ENCODE peak calls at places on chromosomes 4 and X, in six cellular contexts. H is upper lobe of left lung, Q is GM23338, Y is vagina, F is suprapubic skin, J is spleen. E is an unnamed sample. For H3K27me3 and H3K4me1, the result is how much of the 10 kb centered on the place peaks cover.

GRCh38 chr4:99390060-99390459 is 37.5 kb upstream of the ADH1C start:
- DNase-seq in H (no peak), Q (no peak), Y (no peak), F (no peak), J (no peak), E (no peak)

GRCh38 chr4:84479663-84480062 is 19.4 kb downstream of the NKX6-1 start:
- DNase-seq in H (no peak), Q (peak), Y (no peak), F (no peak), J (no peak), E (no peak)

GRCh38 chrX:123513585-123514278 is 219.1 kb downstream of the THOC2 start:
- DNase-seq in H (no peak), Q (no peak), Y (no peak), F (no peak), J (no peak), E (no peak)

GRCh38 chr4:89715611-89716010 is 121.3 kb downstream of the SNCA start:
- DNase-seq in H (no peak), Q (no peak), Y (no peak), F (no peak), J (no peak), E (no peak)

GRCh38 chrX:136210806-136211205 is 40.4 kb downstream of the MAP7D3 start:
- DNase-seq in H (no peak), Q (no peak), Y (no peak), F (no peak), J (no peak), E (no peak)

GRCh38 chr4:93791570-93792195 is 36.9 kb upstream of the ATOH1 start:
- DNase-seq in H (peak), Q (peak), Y (no peak), F (no peak), J (no peak), E (peak)

GRCh38 chr4:111126340-111126739 is 503.5 kb upstream of the PITX2 start:
- DNase-seq in H (no peak), Q (no peak), Y (no peak), F (no peak), J (no peak), E (no peak)

GRCh38 chrX:40109288-40110008 is 11.7 kb upstream of the BCOR start:
- DNase-seq in H (no peak), Q (peak), Y (no peak), F (no peak), J (peak), E (peak)

GRCh38 chr4:70713453-70714026 is 8.2 kb upstream of the RUFY3 start:
- DNase-seq in H (no peak), Q (peak), Y (no peak), F (no peak), J (no peak), E (no peak)

GRCh38 chrX:49995021-49995731 is 72.8 kb downstream of the CLCN5 start:
- DNase-seq in H (no peak), Q (peak), Y (no peak), F (no peak), J (no peak), E (no peak)

GRCh38 chr4:156154978-156155377 is 201.3 kb upstream of the CTSO start:
- DNase-seq in H (no peak), Q (no peak), Y (no peak), F (no peak), J (no peak), E (no peak)

GRCh38 chrX:118345401-118346257 is at the start of gene WDR44:
- DNase-seq in H (peak), Q (peak), Y (peak), F (peak), J (peak), E (peak)

GRCh38 chr4:170672571-170672970 is 582.8 kb upstream of the AADAT start:
- DNase-seq in H (no peak), Q (no peak), Y (no peak), F (no peak), J (no peak), E (no peak)

GRCh38 chr4:138977525-138977924 is 38.1 kb upstream of the NOCT start:
- DNase-seq in H (peak), Q (peak), Y (no peak), F (no peak), J (no peak), E (no peak)

GRCh38 chrX:42751573-42751972 is 26.4 kb downstream of the PPP1R2C start:
- DNase-seq in H (no peak), Q (no peak), Y (no peak), F (no peak), J (no peak), E (no peak)

GRCh38 chr4:36054750-36055467 is 189.4 kb downstream of the ARAP2 start:
- DNase-seq in H (no peak), Q (no peak), Y (no peak), F (no peak), J (no peak), E (no peak)

GRCh38 chr4:82618321-82618720 is 56.5 kb upstream of the TMEM150C start:
- DNase-seq in H (no peak), Q (no peak), Y (no peak), F (no peak), J (no peak), E (no peak)
- TF ChIP-seq POLR2AphosphoS5 in H (no peak), Q (no peak), Y (no peak), F (no peak), J (no peak), E (no peak)

GRCh38 chrX:130560558-130560957 is 158.8 kb downstream of the RBMX2 start:
- DNase-seq in H (no peak), Q (no peak), Y (no peak), F (no peak), J (no peak), E (no peak)

GRCh38 chrX:130552444-130553073 is 150.8 kb downstream of the RBMX2 start:
- DNase-seq in H (peak), Q (no peak), Y (no peak), F (no peak), J (no peak), E (no peak)

GRCh38 chrX:130555757-130556156 is 154.0 kb downstream of the RBMX2 start:
- DNase-seq in H (no peak), Q (no peak), Y (no peak), F (no peak), J (no peak), E (no peak)

GRCh38 chrX:130555341-130555740 is 153.6 kb downstream of the RBMX2 start:
- DNase-seq in H (no peak), Q (no peak), Y (no peak), F (no peak), J (no peak), E (no peak)
- H3K27me3 ChIP-seq in H (under half), Q (under half), Y (under half), F (under half), J (under half), E (under half)

GRCh38 chrX:130174937-130175336 is 3.2 kb downstream of the RAB33A start:
- DNase-seq in H (no peak), Q (no peak), Y (no peak), F (no peak), J (no peak), E (no peak)
- H3K4me1 ChIP-seq in H (under half), Q (under half), Y (under half), F (under half), J (under half), E (under half)

DNA sequence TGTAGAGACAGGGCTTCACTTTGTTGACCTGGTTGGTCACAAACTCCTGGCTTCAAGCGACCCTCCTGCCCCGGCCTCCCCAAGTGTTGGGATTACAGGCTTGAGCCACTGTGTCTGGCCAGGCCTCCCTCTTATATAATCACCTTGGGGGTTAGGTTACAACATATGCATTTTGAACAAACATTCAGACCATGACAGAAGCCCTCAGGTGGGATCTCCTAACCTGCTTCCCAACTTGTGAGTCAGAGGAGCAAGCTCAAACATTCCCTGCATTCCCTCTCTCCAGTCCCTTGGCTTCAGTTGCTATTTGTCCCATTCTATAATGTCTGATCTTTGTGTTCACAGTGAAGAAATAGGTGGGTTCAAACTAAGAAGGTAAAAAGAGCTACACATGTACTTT is 76.5 kb upstream of the NRK start:
- DNase-seq in H (no peak), Q (peak), Y (no peak), F (no peak), J (no peak), E (no peak)
- TF ChIP-seq POLR2AphosphoS5 in H (no peak), Q (no peak), Y (no peak), F (no peak), J (no peak), E (no peak)

DNA sequence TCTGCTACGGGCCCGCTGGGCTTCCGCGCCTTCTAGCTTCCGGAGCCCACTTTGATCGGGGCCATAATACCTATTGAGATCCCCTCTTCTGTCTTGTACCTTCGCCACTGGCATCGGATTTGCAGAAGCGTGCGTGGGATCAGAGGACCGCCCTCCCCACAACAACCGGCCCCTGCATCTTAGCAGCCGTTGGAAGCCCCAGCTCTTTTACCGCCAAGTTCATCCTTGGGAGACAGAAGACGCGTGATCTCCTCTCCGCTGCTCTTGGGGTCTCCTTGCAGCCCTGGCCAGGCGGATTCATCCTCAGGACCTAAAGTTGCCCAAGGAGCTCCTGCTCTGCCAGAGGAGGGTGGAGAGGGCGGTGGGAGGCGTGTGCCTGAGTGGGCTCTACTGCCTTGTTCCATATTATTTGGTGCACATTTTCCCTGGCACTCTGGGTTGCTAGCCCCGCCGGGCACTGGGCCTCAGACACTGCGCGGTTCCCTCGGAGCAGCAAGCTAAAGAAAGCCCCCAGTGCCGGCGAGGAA is 1.6 kb downstream of the SLIT2 start:
- DNase-seq in H (no peak), Q (peak), Y (no peak), F (no peak), J (no peak), E (no peak)
- H3K27me3 ChIP-seq in H (under half), Q (half or more), Y (under half), F (under half), J (under half), E (under half)

GRCh38 chr4:47488706-47489105 is 3.6 kb downstream of the ATP10D start:
- DNase-seq in H (no peak), Q (no peak), Y (no peak), F (no peak), J (no peak), E (no peak)

GRCh38 chr4:47485047-47485692 is at the start of gene ATP10D:
- DNase-seq in H (peak), Q (peak), Y (no peak), F (peak), J (peak), E (peak)

GRCh38 chr4:47483722-47484121 is 1.4 kb upstream of the ATP10D start:
- DNase-seq in H (no peak), Q (no peak), Y (no peak), F (no peak), J (no peak), E (no peak)

GRCh38 chr4:47484169-47484568 is 906 bp upstream of the ATP10D start:
- DNase-seq in H (no peak), Q (no peak), Y (no peak), F (no peak), J (no peak), E (no peak)

DNA sequence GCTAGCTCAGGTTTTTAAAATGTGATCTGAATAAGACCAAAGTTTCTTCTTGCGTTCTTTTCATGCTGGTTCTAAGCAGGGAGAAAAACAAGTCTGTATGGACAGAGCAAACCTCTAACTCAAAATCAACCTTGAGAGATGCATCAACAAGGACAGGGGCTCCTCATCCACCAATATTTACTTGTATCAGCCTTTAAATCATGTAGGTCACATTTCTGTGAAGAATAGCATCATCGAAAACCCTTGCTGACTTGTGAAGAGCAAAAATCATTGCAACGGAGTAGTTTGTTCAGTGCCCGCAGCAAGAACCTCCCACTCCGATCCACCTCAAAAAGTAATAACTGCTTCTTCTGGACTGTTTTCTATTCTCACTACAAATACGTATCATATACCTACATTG is 1.2 kb downstream of the ATP10D start:
- DNase-seq in H (no peak), Q (no peak), Y (no peak), F (no peak), J (no peak), E (no peak)
- H3K4me1 ChIP-seq in H (under half), Q (under half), Y (half or more), F (half or more), J (under half), E (under half)

DNA sequence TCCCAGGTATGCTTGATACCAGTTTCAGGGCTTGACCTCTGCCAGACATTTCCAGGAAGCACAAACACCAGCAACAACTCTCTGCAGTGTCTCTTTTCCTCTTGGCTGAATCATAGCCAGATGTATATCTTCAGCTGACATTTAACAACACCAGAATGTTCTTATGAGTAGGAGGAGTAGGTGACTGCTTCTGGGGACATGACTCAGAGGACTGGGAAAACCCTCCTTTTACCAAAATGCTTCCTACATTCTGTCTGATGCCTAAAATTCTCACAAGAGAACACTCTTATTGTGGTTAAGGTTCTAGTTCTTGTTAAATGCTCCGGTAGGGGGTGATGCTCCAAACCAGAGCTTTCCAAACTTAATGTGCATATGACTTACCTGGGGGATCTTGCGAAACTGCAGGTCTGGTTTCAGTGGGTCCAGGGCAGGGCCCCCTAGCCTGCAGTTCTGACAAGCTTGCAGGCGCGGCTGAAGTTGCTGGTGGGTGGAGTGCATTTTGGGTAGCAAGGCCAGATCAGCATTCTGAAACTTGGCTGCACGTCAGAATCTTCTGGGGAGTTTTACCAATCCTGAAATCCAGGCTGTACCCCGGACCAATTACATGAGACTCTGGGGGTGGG is 329.3 kb upstream of the RPS6KA3 start:
- DNase-seq in H (no peak), Q (peak), Y (no peak), F (no peak), J (no peak), E (no peak)
- TF ChIP-seq POLR2AphosphoS5 in H (no peak), Q (no peak), Y (no peak), F (no peak), J (no peak), E (no peak)

GRCh38 chrX:137651647-137652046 is 85.7 kb downstream of the ZIC3 start:
- DNase-seq in H (no peak), Q (peak), Y (no peak), F (no peak), J (no peak), E (no peak)

GRCh38 chrX:137646472-137646871 is 80.5 kb downstream of the ZIC3 start:
- DNase-seq in H (no peak), Q (no peak), Y (no peak), F (no peak), J (no peak), E (no peak)
- H3K27me3 ChIP-seq in H (under half), Q (under half), Y (under half), F (under half), J (under half), E (under half)

DNA sequence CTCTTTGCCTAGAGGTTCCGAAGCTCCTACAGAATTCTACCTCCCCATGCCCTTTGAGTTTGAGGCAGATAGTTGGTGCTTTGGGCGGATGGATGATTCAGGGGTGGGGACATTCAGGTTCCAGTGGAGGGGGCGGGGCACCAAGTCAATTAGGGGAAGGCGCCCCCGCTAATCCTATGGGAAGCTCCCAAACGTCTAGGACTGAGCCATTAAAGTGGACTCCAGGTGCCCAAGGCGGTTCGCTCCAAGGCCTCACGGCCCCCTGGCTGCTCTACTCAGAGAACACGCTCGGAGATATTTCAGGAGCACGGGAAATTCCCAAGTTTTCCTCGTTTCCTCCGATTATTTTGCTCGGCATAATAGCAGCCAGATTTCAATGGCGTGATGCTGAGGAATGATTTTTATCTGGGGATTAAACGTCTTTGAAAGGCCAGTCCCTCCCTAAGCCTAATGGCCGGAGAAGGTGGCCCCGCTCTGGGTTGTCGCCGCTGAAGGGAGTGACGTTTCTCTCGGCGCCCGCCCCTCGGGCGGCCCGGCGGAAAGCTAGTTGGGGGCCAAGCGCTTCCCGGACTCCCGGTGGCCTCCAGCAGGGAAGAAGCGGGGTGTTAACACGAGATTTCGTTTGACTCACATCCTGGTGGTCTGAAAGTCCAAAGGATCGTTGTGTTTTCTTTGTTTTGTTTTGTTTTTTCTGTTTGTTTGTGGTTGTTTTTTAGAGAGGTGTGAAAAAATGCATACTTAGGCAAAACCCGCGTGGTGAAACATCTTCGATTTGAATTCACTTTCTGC is 1.5 kb downstream of the MSX1 start:
- DNase-seq in H (no peak), Q (peak), Y (no peak), F (no peak), J (no peak), E (no peak)
- H3K4me1 ChIP-seq in H (half or more), Q (under half), Y (under half), F (half or more), J (under half), E (under half)

E was measured in stomach.